ENCODE peak calls at places on chromosomes 13 and 19, in nine cellular contexts. B is esophagus squamous epithelium, P is tibial artery, Y is AG10803, U is Caco-2, O is neural crest cell, K is right lobe of liver, F is thoracic aorta, Z is epithelial cell of esophagus. A is an unnamed sample.

GRCh38 chr13:42615691-42616090 is 41.7 kb downstream of the TNFSF11 start:
- DNase-seq in B (no peak), P (no peak), Y (no peak), U (no peak), O (no peak), K (no peak), F (no peak), Z (peak), A (peak)

GRCh38 chr13:40243047-40243446 is 423.4 kb downstream of the FOXO1 start:
- DNase-seq in B (no peak), P (no peak), Y (no peak), U (no peak), O (no peak), K (no peak), F (no peak), Z (no peak), A (no peak)

GRCh38 chr19:29887498-29887897 is 54.5 kb upstream of the URI1 start:
- DNase-seq in B (no peak), P (no peak), Y (peak), U (no peak), O (no peak), K (no peak), F (no peak), Z (no peak), A (peak)

GRCh38 chr19:11684987-11685675 is 53.6 kb downstream of the ZNF823 start:
- DNase-seq in B (no peak), P (no peak), Y (no peak), U (no peak), O (no peak), K (no peak), F (no peak), Z (no peak), A (no peak)

GRCh38 chr19:44772969-44773368 is 4.7 kb upstream of the CBLC start:
- DNase-seq in B (no peak), P (no peak), Y (no peak), U (no peak), O (no peak), K (no peak), F (no peak), Z (no peak), A (peak)

GRCh38 chr19:48618278-48618915 is 581 bp downstream of the RPL18 start:
- DNase-seq in B (no peak), P (no peak), Y (no peak), U (no peak), O (no peak), K (no peak), F (no peak), Z (no peak), A (no peak)

GRCh38 chr13:101556676-101557121 is 104.2 kb downstream of the ITGBL1 start:
- DNase-seq in B (no peak), P (peak), Y (peak), U (no peak), O (no peak), K (no peak), F (no peak), Z (no peak), A (no peak)

GRCh38 chr13:60165391-60166099 is 1.8 kb upstream of the DIAPH3 start:
- DNase-seq in B (no peak), P (no peak), Y (peak), U (no peak), O (no peak), K (no peak), F (no peak), Z (peak), A (no peak)

GRCh38 chr13:42478531-42479156 is 95.3 kb upstream of the TNFSF11 start:
- DNase-seq in B (no peak), P (no peak), Y (no peak), U (no peak), O (no peak), K (no peak), F (no peak), Z (peak), A (peak)

GRCh38 chr13:32206097-32206740 is 108.9 kb downstream of the ZAR1L start:
- DNase-seq in B (no peak), P (no peak), Y (peak), U (no peak), O (no peak), K (no peak), F (no peak), Z (peak), A (no peak)

DNA sequence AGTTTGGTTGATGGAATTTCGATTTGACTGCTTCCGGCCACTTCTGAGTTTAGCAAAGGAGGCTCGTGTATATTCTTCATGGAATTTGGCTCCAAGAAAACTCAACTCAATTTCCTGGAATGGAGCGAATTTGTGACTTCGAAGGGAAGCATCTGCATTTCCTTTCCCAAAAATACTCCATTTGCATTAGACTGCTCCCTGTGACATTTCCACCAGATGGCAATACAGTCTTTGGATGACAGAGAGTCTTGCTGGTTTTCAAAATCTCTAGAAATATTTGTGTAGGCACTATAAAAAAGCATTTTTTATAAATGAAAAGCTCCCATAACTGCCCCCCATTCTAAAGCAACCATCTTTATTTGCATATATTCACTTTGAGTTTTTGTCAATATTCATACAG is 4.1 kb downstream of the C1QTNF9 start:
- DNase-seq in B (no peak), P (no peak), Y (peak), U (no peak), O (no peak), K (no peak), F (no peak), Z (no peak), A (peak)
- TF ChIP-seq CTCF in B (no peak), P (no peak), Y (peak), U (no peak), O (peak), K (peak), F (no peak), Z (peak), A (peak)

DNA sequence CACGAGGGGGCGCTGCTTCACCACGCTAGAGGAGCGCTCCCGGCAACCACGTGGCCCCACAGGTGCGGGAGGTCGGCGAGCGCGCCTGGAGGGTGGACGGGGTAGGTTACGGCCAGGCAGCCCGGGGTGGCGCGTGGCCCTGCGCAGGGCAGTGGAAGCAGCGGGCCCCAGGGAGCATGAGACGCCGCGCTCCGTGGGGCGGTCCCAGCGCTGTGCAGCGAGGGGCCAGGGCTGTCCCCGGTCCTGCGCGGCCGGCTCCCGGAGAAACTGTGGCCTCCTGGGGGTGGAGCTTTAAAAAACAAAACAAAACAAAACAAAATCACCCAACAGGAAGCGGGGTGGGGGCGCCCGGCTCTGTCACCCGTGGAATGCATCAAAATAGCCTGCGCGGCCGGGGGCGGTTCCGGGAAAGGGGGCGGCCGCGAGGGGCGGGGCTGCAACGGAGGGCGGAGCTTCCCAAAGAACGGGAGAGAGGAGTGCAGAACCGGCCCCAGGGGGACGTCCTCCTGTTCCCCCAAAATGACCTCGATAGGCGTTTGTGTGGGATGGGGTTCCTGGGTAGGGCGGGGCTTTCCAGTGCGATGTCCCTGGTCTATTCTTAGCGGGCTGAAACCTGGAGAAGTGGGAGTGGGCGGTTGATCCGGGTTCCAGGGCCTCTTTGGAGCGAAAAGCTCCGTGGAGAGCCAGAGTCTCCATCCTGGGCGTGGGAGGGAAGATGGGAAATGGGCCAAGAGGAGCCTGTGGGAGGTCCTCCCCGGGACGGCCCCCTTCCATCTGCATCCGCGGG is 27.3 kb downstream of the NUMBL start:
- DNase-seq in B (peak), P (peak), Y (peak), U (peak), O (peak), K (peak), F (peak), Z (peak), A (peak)
- TF ChIP-seq CTCF in B (peak), P (peak), Y (peak), U (peak), O (peak), K (peak), F (peak), Z (no peak), A (peak)

GRCh38 chr19:46073268-46073922 is 32.6 kb upstream of the IGFL4 start:
- DNase-seq in B (no peak), P (no peak), Y (no peak), U (no peak), O (no peak), K (no peak), F (no peak), Z (no peak), A (peak)

GRCh38 chr19:46077815-46078167 is 37.0 kb upstream of the IGFL4 start:
- DNase-seq in B (no peak), P (no peak), Y (no peak), U (no peak), O (no peak), K (no peak), F (no peak), Z (no peak), A (no peak)

GRCh38 chr19:46080561-46080960 is 39.8 kb upstream of the IGFL4 start:
- DNase-seq in B (no peak), P (no peak), Y (peak), U (no peak), O (no peak), K (no peak), F (no peak), Z (no peak), A (peak)

GRCh38 chr19:46076951-46077814 is 36.4 kb upstream of the IGFL4 start:
- DNase-seq in B (no peak), P (peak), Y (peak), U (peak), O (peak), K (no peak), F (no peak), Z (peak), A (peak)

DNA sequence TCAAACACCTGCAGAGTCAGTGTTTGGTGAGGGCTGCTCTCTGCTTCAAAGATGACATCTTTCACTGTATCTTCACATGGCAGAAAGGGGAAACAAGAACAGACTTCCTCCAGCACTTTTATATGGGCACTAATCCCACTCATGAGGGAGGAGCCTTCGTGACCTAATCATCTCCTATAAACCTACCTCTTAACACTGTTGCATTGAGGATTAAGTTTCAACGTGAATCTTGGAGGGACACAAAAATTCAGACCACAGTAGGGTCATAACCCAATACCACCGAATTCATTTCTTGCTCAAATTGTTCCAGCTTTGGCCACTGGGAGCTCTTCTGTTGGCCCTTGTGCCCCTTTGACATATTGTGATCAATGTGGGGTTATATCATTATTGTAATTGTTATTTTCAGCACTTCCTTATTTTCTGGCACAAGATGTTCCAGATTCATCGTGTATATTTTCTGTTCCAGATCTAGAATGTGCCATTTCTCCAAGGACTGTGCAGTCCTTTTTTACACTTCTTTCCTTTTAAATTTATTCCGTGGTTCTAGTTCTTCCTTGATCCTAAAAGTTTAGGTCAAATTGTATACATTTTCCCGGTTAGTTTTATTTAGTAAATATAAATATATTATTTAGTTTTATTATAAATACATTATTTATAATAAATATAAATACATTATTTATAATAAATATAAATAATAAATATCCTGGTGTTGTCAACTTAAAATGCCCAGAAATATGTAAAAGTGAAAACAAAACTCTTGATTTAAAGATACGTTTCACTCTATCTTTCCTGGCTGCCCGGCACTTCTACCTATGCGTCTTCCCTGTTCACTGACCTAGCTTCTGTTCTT is 35.5 kb upstream of the IGFL4 start:
- DNase-seq in B (no peak), P (no peak), Y (no peak), U (no peak), O (no peak), K (no peak), F (no peak), Z (no peak), A (no peak)
- TF ChIP-seq CTCF in B (no peak), P (no peak), Y (no peak), U (peak), O (no peak), K (no peak), F (no peak), Z (no peak), A (no peak)

GRCh38 chr19:39497850-39498261 is 891 bp upstream of the DLL3 start:
- DNase-seq in B (no peak), P (no peak), Y (no peak), U (peak), O (peak), K (no peak), F (no peak), Z (peak), A (peak)
- TF ChIP-seq CTCF in B (peak), P (no peak), Y (peak), U (peak), O (peak), K (no peak), F (no peak), Z (peak), A (peak)

GRCh38 chr13:20053891-20054290 is 95.4 kb downstream of the ZMYM2 start:
- DNase-seq in B (no peak), P (no peak), Y (no peak), U (no peak), O (no peak), K (no peak), F (no peak), Z (no peak), A (no peak)

GRCh38 chr13:20058476-20058875 is 99.9 kb downstream of the ZMYM2 start:
- DNase-seq in B (no peak), P (no peak), Y (no peak), U (no peak), O (no peak), K (no peak), F (no peak), Z (peak), A (no peak)

GRCh38 chr13:20054586-20054985 is 96.1 kb downstream of the ZMYM2 start:
- DNase-seq in B (no peak), P (no peak), Y (no peak), U (no peak), O (no peak), K (no peak), F (no peak), Z (no peak), A (no peak)

GRCh38 chr13:20057214-20057613 is 98.7 kb downstream of the ZMYM2 start:
- DNase-seq in B (no peak), P (no peak), Y (no peak), U (no peak), O (no peak), K (no peak), F (no peak), Z (no peak), A (no peak)

GRCh38 chr13:20057963-20058362 is 99.4 kb downstream of the ZMYM2 start:
- DNase-seq in B (no peak), P (no peak), Y (no peak), U (no peak), O (no peak), K (no peak), F (no peak), Z (no peak), A (no peak)
- TF ChIP-seq CTCF in B (no peak), P (no peak), Y (peak), U (no peak), O (peak), K (no peak), F (no peak), Z (no peak), A (no peak)

GRCh38 chr19:42325308-42325895 is at the start of gene MEGF8:
- DNase-seq in B (peak), P (peak), Y (peak), U (peak), O (peak), K (peak), F (peak), Z (peak), A (peak)

GRCh38 chr19:42326969-42327368 is 1.5 kb downstream of the MEGF8 start:
- DNase-seq in B (no peak), P (no peak), Y (no peak), U (no peak), O (no peak), K (no peak), F (no peak), Z (no peak), A (no peak)

GRCh38 chr19:42324655-42325307 is 654 bp upstream of the MEGF8 start:
- DNase-seq in B (no peak), P (no peak), Y (no peak), U (no peak), O (no peak), K (no peak), F (no peak), Z (no peak), A (no peak)

GRCh38 chr19:42327381-42327780 is 1.9 kb downstream of the MEGF8 start:
- DNase-seq in B (no peak), P (no peak), Y (no peak), U (no peak), O (no peak), K (no peak), F (no peak), Z (no peak), A (no peak)

DNA sequence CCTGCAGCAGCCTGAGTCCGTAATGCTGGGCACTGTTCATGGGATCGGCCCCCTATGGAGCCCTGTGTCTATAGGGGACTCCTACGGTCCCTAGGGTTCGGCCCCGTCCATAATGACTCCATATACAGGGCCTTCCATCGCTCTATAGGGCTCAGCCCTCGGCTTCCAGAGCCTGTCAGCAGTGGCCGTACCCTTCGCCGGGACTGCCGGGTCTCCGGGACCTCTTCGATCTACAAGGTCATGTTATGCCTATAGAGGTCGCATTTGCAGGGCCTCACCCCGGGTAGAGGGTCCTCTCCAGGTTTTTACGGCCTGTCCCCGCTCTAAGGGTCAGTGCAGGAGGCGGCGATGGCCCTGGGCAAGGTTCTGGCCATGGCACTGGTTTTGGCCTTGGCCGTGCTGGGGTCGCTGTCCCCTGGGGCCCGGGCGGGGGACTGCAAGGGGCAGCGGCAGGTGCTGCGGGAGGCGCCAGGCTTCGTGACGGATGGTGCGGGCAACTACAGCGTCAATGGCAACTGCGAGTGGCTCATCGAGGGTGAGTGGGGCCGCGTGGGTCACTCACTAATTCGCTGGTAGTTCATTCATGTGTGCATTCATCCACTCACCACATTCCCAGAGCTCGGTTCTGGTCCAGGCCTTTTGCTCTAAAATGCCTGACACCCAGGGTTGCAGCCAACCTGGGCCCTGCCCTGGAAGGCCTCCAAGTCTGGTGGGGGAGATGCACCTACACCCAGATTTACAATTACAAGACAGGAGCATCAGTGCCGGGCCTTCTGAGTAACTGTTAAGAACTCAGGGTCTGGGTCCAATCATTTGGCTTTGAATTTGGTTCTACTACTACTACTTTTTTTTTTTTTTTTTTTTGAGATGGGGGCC is 699 bp downstream of the MEGF8 start:
- DNase-seq in B (no peak), P (no peak), Y (no peak), U (no peak), O (peak), K (no peak), F (no peak), Z (no peak), A (no peak)
- TF ChIP-seq CTCF in B (no peak), P (no peak), Y (peak), U (no peak), O (peak), K (peak), F (no peak), Z (no peak), A (no peak)

GRCh38 chr13:96821381-96821780 is 172.9 kb downstream of the OXGR1 start:
- DNase-seq in B (no peak), P (no peak), Y (peak), U (no peak), O (no peak), K (no peak), F (no peak), Z (peak), A (peak)

GRCh38 chr13:96819375-96819774 is 174.9 kb downstream of the OXGR1 start:
- DNase-seq in B (no peak), P (no peak), Y (no peak), U (no peak), O (no peak), K (no peak), F (no peak), Z (no peak), A (no peak)

GRCh38 chr13:96824110-96824509 is 170.2 kb downstream of the OXGR1 start:
- DNase-seq in B (no peak), P (no peak), Y (no peak), U (no peak), O (no peak), K (no peak), F (no peak), Z (no peak), A (no peak)

GRCh38 chr13:96821971-96822370 is 172.3 kb downstream of the OXGR1 start:
- DNase-seq in B (no peak), P (no peak), Y (no peak), U (no peak), O (no peak), K (no peak), F (no peak), Z (no peak), A (no peak)

GRCh38 chr13:96822900-96823299 is 171.4 kb downstream of the OXGR1 start:
- DNase-seq in B (no peak), P (peak), Y (no peak), U (peak), O (no peak), K (no peak), F (no peak), Z (peak), A (peak)
- TF ChIP-seq CTCF in B (no peak), P (peak), Y (peak), U (peak), O (peak), K (no peak), F (no peak), Z (peak), A (no peak)

GRCh38 chr13:44651209-44651608 is 75.1 kb upstream of the TSC22D1 start:
- DNase-seq in B (no peak), P (no peak), Y (no peak), U (no peak), O (no peak), K (no peak), F (no peak), Z (peak), A (no peak)
- TF ChIP-seq CTCF in B (no peak), P (no peak), Y (no peak), U (no peak), O (no peak), K (no peak), F (no peak), Z (peak), A (no peak)

A was measured in foreskin fibroblast.